ENCODE peak calls at places on chromosome 12, in five cellular contexts. One of them, this sample, is unnamed.

GRCh38 chr12:46770501-46771183 is 55.2 kb downstream of the SLC38A4 start:
- DNase-seq in Calu3: no peak
- DNase-seq in left ventricle myocardium inferior: no peak
- DNase-seq in NB4: no peak
- DNase-seq in tibial artery: no peak
- DNase-seq in this sample: no peak

GRCh38 chr12:117101953-117102833 is 3.0 kb upstream of the TESC start:
- DNase-seq in tibial artery: no peak
- DNase-seq in left ventricle myocardium inferior: no peak
- DNase-seq in Calu3: no peak
- DNase-seq in NB4: no peak
- DNase-seq in this sample: no peak

GRCh38 chr12:8449293-8449944 is 6.3 kb upstream of the CLEC6A start:
- DNase-seq in Calu3: peak
- DNase-seq in tibial artery: no peak
- DNase-seq in NB4: no peak
- DNase-seq in left ventricle myocardium inferior: no peak
- DNase-seq in this sample: peak

GRCh38 chr12:77325505-77325904 is 260.1 kb upstream of the E2F7 start:
- DNase-seq in tibial artery: no peak
- DNase-seq in left ventricle myocardium inferior: no peak
- DNase-seq in Calu3: peak
- DNase-seq in NB4: no peak
- DNase-seq in this sample: peak

GRCh38 chr12:105196090-105196489 is 39.9 kb downstream of the APPL2 start:
- DNase-seq in NB4: no peak
- DNase-seq in tibial artery: no peak
- DNase-seq in left ventricle myocardium inferior: no peak
- DNase-seq in Calu3: no peak
- DNase-seq in this sample: no peak

GRCh38 chr12:32083489-32083888 is 23.2 kb upstream of the BICD1 start:
- DNase-seq in tibial artery: no peak
- DNase-seq in Calu3: no peak
- DNase-seq in left ventricle myocardium inferior: no peak
- DNase-seq in NB4: no peak
- DNase-seq in this sample: no peak

GRCh38 chr12:29818925-29819324 is 35.2 kb upstream of the TMTC1 start:
- DNase-seq in left ventricle myocardium inferior: peak
- DNase-seq in Calu3: no peak
- DNase-seq in tibial artery: no peak
- DNase-seq in NB4: no peak
- DNase-seq in this sample: no peak

GRCh38 chr12:121509339-121509738 is 71.5 kb downstream of the KDM2B start:
- DNase-seq in tibial artery: no peak
- DNase-seq in NB4: no peak
- DNase-seq in left ventricle myocardium inferior: no peak
- DNase-seq in Calu3: no peak
- DNase-seq in this sample: no peak

GRCh38 chr12:121287267-121287954 is 9.1 kb downstream of the CAMKK2 start:
- DNase-seq in Calu3: no peak
- DNase-seq in tibial artery: no peak
- DNase-seq in left ventricle myocardium inferior: no peak
- DNase-seq in NB4: peak
- DNase-seq in this sample: no peak

GRCh38 chr12:43098766-43099550 is 453.0 kb downstream of the ADAMTS20 start:
- DNase-seq in NB4: no peak
- DNase-seq in tibial artery: no peak
- DNase-seq in Calu3: no peak
- DNase-seq in left ventricle myocardium inferior: no peak
- DNase-seq in this sample: no peak

GRCh38 chr12:117596968-117597367 is 235.5 kb upstream of the NOS1 start:
- DNase-seq in left ventricle myocardium inferior: no peak
- DNase-seq in NB4: no peak
- DNase-seq in Calu3: peak
- DNase-seq in tibial artery: no peak
- DNase-seq in this sample: no peak

GRCh38 chr12:20555771-20556170 is 139.4 kb upstream of the SLCO1C1 start:
- DNase-seq in tibial artery: no peak
- DNase-seq in NB4: no peak
- DNase-seq in left ventricle myocardium inferior: no peak
- DNase-seq in Calu3: no peak
- DNase-seq in this sample: no peak

GRCh38 chr12:77120156-77120555 is 54.8 kb upstream of the E2F7 start:
- DNase-seq in tibial artery: no peak
- DNase-seq in NB4: no peak
- DNase-seq in Calu3: no peak
- DNase-seq in left ventricle myocardium inferior: no peak
- DNase-seq in this sample: no peak

GRCh38 chr12:100553851-100554404 is 19.6 kb upstream of the GAS2L3 start:
- DNase-seq in Calu3: no peak
- DNase-seq in left ventricle myocardium inferior: no peak
- DNase-seq in NB4: no peak
- DNase-seq in tibial artery: no peak
- DNase-seq in this sample: no peak

GRCh38 chr12:105671720-105672119 is 341.2 kb downstream of the C12orf75 start:
- DNase-seq in NB4: no peak
- DNase-seq in Calu3: no peak
- DNase-seq in tibial artery: no peak
- DNase-seq in left ventricle myocardium inferior: no peak
- DNase-seq in this sample: no peak

GRCh38 chr12:99110866-99111265 is 465.8 kb downstream of the APAF1 start:
- DNase-seq in left ventricle myocardium inferior: no peak
- DNase-seq in Calu3: no peak
- DNase-seq in NB4: no peak
- DNase-seq in tibial artery: no peak
- DNase-seq in this sample: no peak

GRCh38 chr12:92603741-92604432 is 98.9 kb upstream of the PLEKHG7 start:
- DNase-seq in tibial artery: no peak
- DNase-seq in NB4: no peak
- DNase-seq in left ventricle myocardium inferior: no peak
- DNase-seq in Calu3: peak
- DNase-seq in this sample: no peak

GRCh38 chr12:130414381-130414780 is 76.7 kb downstream of the PIWIL1 start:
- DNase-seq in left ventricle myocardium inferior: no peak
- DNase-seq in NB4: no peak
- DNase-seq in tibial artery: no peak
- DNase-seq in Calu3: no peak
- DNase-seq in this sample: no peak

GRCh38 chr12:67391656-67392055 is 122.5 kb downstream of the CAND1 start:
- DNase-seq in NB4: no peak
- DNase-seq in Calu3: no peak
- DNase-seq in tibial artery: no peak
- DNase-seq in left ventricle myocardium inferior: no peak
- DNase-seq in this sample: no peak

GRCh38 chr12:67391034-67391433 is 121.9 kb downstream of the CAND1 start:
- DNase-seq in left ventricle myocardium inferior: no peak
- DNase-seq in Calu3: no peak
- DNase-seq in tibial artery: no peak
- DNase-seq in NB4: no peak
- DNase-seq in this sample: no peak

GRCh38 chr12:67386869-67387570 is 117.9 kb downstream of the CAND1 start:
- DNase-seq in NB4: no peak
- DNase-seq in left ventricle myocardium inferior: no peak
- DNase-seq in tibial artery: no peak
- DNase-seq in Calu3: no peak
- DNase-seq in this sample: no peak

GRCh38 chr12:67388331-67389163 is 119.4 kb downstream of the CAND1 start:
- DNase-seq in tibial artery: no peak
- DNase-seq in Calu3: no peak
- DNase-seq in left ventricle myocardium inferior: no peak
- DNase-seq in NB4: no peak
- DNase-seq in this sample: no peak
- TF ChIP-seq CTCF in tibial artery: no peak
- TF ChIP-seq CTCF in Calu3: peak
- TF ChIP-seq CTCF in left ventricle myocardium inferior: peak
- TF ChIP-seq CTCF in NB4: no peak
- TF ChIP-seq CTCF in this sample: no peak

GRCh38 chr12:102172436-102172835 is 25.2 kb downstream of the PMCH start:
- DNase-seq in NB4: no peak
- DNase-seq in Calu3: no peak
- DNase-seq in tibial artery: no peak
- DNase-seq in left ventricle myocardium inferior: no peak
- DNase-seq in this sample: no peak

GRCh38 chr12:102174117-102174516 is 23.5 kb downstream of the PMCH start:
- DNase-seq in tibial artery: no peak
- DNase-seq in left ventricle myocardium inferior: no peak
- DNase-seq in NB4: no peak
- DNase-seq in Calu3: no peak
- DNase-seq in this sample: no peak

GRCh38 chr12:102171951-102172350 is 25.7 kb downstream of the PMCH start:
- DNase-seq in NB4: no peak
- DNase-seq in tibial artery: no peak
- DNase-seq in left ventricle myocardium inferior: no peak
- DNase-seq in Calu3: no peak
- DNase-seq in this sample: no peak

GRCh38 chr12:102167821-102168605 is 29.6 kb downstream of the PMCH start:
- DNase-seq in left ventricle myocardium inferior: no peak
- DNase-seq in Calu3: no peak
- DNase-seq in tibial artery: no peak
- DNase-seq in NB4: no peak
- DNase-seq in this sample: peak

DNA sequence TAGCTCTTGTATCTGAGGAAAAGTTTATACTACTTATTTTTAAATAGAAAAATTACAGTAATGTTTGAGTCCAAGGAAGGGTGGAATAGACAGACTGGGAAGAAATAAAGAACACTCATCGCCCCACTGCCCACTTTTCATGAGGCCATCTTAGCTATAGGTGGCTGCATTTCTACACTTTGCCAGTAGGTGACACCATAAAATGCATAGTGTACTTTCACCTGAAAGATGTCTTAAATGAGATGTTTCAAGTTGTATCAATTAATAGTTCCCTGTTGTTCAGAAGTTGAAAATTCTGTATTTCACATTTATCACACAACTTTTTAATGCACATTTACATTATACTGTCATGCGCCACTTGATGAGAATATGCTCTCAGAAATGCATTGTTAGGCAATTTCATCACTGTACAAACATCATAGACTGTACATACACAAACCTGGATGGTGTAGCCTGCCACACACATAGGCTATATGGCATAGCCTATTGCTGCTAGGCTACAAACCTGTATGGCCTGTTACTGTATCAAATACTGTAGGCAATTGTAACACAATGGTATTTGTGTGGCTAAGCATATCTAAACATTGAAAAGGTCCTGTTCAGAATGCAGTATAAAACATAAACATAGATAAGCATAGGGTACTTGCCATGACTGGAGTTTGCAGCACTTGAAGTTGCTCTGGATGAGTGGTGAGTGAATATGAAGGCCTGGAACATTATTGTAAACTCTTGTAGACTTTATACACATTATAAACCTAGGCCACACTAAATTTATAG is 27.5 kb downstream of the PMCH start:
- DNase-seq in left ventricle myocardium inferior: no peak
- DNase-seq in tibial artery: no peak
- DNase-seq in Calu3: peak
- DNase-seq in NB4: peak
- DNase-seq in this sample: peak
- TF ChIP-seq CTCF in left ventricle myocardium inferior: peak
- TF ChIP-seq CTCF in tibial artery: peak
- TF ChIP-seq CTCF in Calu3: peak
- TF ChIP-seq CTCF in NB4: peak
- TF ChIP-seq CTCF in this sample: peak

GRCh38 chr12:62301080-62301798 is 41.0 kb downstream of the USP15 start:
- DNase-seq in Calu3: no peak
- DNase-seq in left ventricle myocardium inferior: no peak
- DNase-seq in tibial artery: no peak
- DNase-seq in NB4: no peak
- DNase-seq in this sample: no peak
- TF ChIP-seq CTCF in Calu3: no peak
- TF ChIP-seq CTCF in left ventricle myocardium inferior: no peak
- TF ChIP-seq CTCF in tibial artery: no peak
- TF ChIP-seq CTCF in NB4: no peak
- TF ChIP-seq CTCF in this sample: no peak

GRCh38 chr12:3667485-3667884 is 85.4 kb downstream of the CRACR2A start:
- DNase-seq in tibial artery: no peak
- DNase-seq in left ventricle myocardium inferior: no peak
- DNase-seq in NB4: no peak
- DNase-seq in Calu3: no peak
- DNase-seq in this sample: no peak
- TF ChIP-seq CTCF in tibial artery: no peak
- TF ChIP-seq CTCF in left ventricle myocardium inferior: no peak
- TF ChIP-seq CTCF in NB4: no peak
- TF ChIP-seq CTCF in Calu3: no peak
- TF ChIP-seq CTCF in this sample: no peak